ENCODE peak calls at places on chromosome 5, in eight cellular contexts. One of them, this sample, is unnamed. For H3K4me1 and H3K27me3, the result is how much of the 10 kb centered on the place peaks cover.

GRCh38 chr5:42719034-42719433 is 37.6 kb upstream of the CCDC152 start:
- DNase-seq in left ventricle myocardium inferior: no peak
- DNase-seq in CD4-positive, CD25-positive, alpha-beta regulatory T cell: no peak
- DNase-seq in ascending aorta: no peak
- DNase-seq in adrenal gland: no peak
- DNase-seq in fibroblast of lung: no peak
- DNase-seq in astrocyte: peak
- DNase-seq in PC-3: no peak
- DNase-seq in this sample: no peak

GRCh38 chr5:103498211-103498610 is 64.4 kb downstream of the NUDT12 start:
- DNase-seq in astrocyte: no peak
- DNase-seq in CD4-positive, CD25-positive, alpha-beta regulatory T cell: no peak
- DNase-seq in ascending aorta: no peak
- DNase-seq in fibroblast of lung: no peak
- DNase-seq in adrenal gland: no peak
- DNase-seq in PC-3: no peak
- DNase-seq in left ventricle myocardium inferior: no peak
- DNase-seq in this sample: no peak

GRCh38 chr5:142486020-142486419 is 161.2 kb upstream of the SPRY4 start:
- DNase-seq in left ventricle myocardium inferior: no peak
- DNase-seq in astrocyte: no peak
- DNase-seq in PC-3: no peak
- DNase-seq in adrenal gland: no peak
- DNase-seq in ascending aorta: no peak
- DNase-seq in fibroblast of lung: no peak
- DNase-seq in CD4-positive, CD25-positive, alpha-beta regulatory T cell: no peak
- DNase-seq in this sample: no peak

GRCh38 chr5:160269017-160269416 is 39.7 kb downstream of the FABP6 start:
- DNase-seq in ascending aorta: peak
- DNase-seq in fibroblast of lung: peak
- DNase-seq in PC-3: no peak
- DNase-seq in left ventricle myocardium inferior: peak
- DNase-seq in CD4-positive, CD25-positive, alpha-beta regulatory T cell: no peak
- DNase-seq in astrocyte: peak
- DNase-seq in adrenal gland: peak
- DNase-seq in this sample: peak

GRCh38 chr5:91794455-91794854 is 411.3 kb upstream of the ARRDC3 start:
- DNase-seq in ascending aorta: no peak
- DNase-seq in CD4-positive, CD25-positive, alpha-beta regulatory T cell: no peak
- DNase-seq in astrocyte: no peak
- DNase-seq in adrenal gland: no peak
- DNase-seq in PC-3: peak
- DNase-seq in left ventricle myocardium inferior: no peak
- DNase-seq in fibroblast of lung: peak
- DNase-seq in this sample: no peak

GRCh38 chr5:36694351-36694750 is 87.9 kb downstream of the SLC1A3 start:
- DNase-seq in ascending aorta: no peak
- DNase-seq in adrenal gland: no peak
- DNase-seq in fibroblast of lung: no peak
- DNase-seq in CD4-positive, CD25-positive, alpha-beta regulatory T cell: no peak
- DNase-seq in astrocyte: peak
- DNase-seq in left ventricle myocardium inferior: no peak
- DNase-seq in PC-3: no peak
- DNase-seq in this sample: no peak

GRCh38 chr5:153926201-153926600 is 112.5 kb downstream of the FAM114A2 start:
- DNase-seq in left ventricle myocardium inferior: no peak
- DNase-seq in fibroblast of lung: no peak
- DNase-seq in astrocyte: peak
- DNase-seq in CD4-positive, CD25-positive, alpha-beta regulatory T cell: no peak
- DNase-seq in PC-3: no peak
- DNase-seq in adrenal gland: no peak
- DNase-seq in ascending aorta: no peak
- DNase-seq in this sample: no peak

GRCh38 chr5:58456486-58456885 is 3.4 kb downstream of the PLK2 start:
- DNase-seq in astrocyte: no peak
- DNase-seq in PC-3: no peak
- DNase-seq in adrenal gland: no peak
- DNase-seq in CD4-positive, CD25-positive, alpha-beta regulatory T cell: no peak
- DNase-seq in left ventricle myocardium inferior: no peak
- DNase-seq in fibroblast of lung: no peak
- DNase-seq in ascending aorta: no peak
- DNase-seq in this sample: no peak

GRCh38 chr5:174189638-174190037 is 144.1 kb downstream of the NSG2 start:
- DNase-seq in astrocyte: no peak
- DNase-seq in adrenal gland: no peak
- DNase-seq in left ventricle myocardium inferior: no peak
- DNase-seq in CD4-positive, CD25-positive, alpha-beta regulatory T cell: no peak
- DNase-seq in fibroblast of lung: no peak
- DNase-seq in PC-3: no peak
- DNase-seq in ascending aorta: no peak
- DNase-seq in this sample: no peak

GRCh38 chr5:111447822-111448221 is 64.5 kb downstream of the STARD4 start:
- DNase-seq in PC-3: no peak
- DNase-seq in adrenal gland: no peak
- DNase-seq in CD4-positive, CD25-positive, alpha-beta regulatory T cell: no peak
- DNase-seq in left ventricle myocardium inferior: no peak
- DNase-seq in ascending aorta: no peak
- DNase-seq in fibroblast of lung: no peak
- DNase-seq in astrocyte: no peak
- DNase-seq in this sample: no peak

GRCh38 chr5:115184780-115185179 is 15.1 kb upstream of the TRIM36 start:
- DNase-seq in left ventricle myocardium inferior: no peak
- DNase-seq in adrenal gland: no peak
- DNase-seq in ascending aorta: no peak
- DNase-seq in astrocyte: peak
- DNase-seq in PC-3: no peak
- DNase-seq in CD4-positive, CD25-positive, alpha-beta regulatory T cell: no peak
- DNase-seq in fibroblast of lung: no peak
- DNase-seq in this sample: no peak

GRCh38 chr5:139667001-139667729 is 19.0 kb downstream of the CXXC5 start:
- DNase-seq in astrocyte: no peak
- DNase-seq in fibroblast of lung: no peak
- DNase-seq in adrenal gland: no peak
- DNase-seq in CD4-positive, CD25-positive, alpha-beta regulatory T cell: peak
- DNase-seq in left ventricle myocardium inferior: no peak
- DNase-seq in PC-3: no peak
- DNase-seq in ascending aorta: no peak
- DNase-seq in this sample: no peak
- H3K4me1 ChIP-seq in astrocyte: half or more
- H3K4me1 ChIP-seq in fibroblast of lung: under half
- H3K4me1 ChIP-seq in adrenal gland: half or more
- H3K4me1 ChIP-seq in CD4-positive, CD25-positive, alpha-beta regulatory T cell: under half
- H3K4me1 ChIP-seq in left ventricle myocardium inferior: half or more
- H3K4me1 ChIP-seq in PC-3: under half
- H3K4me1 ChIP-seq in ascending aorta: under half
- H3K4me1 ChIP-seq in this sample: half or more

GRCh38 chr5:579211-579610 is 32.9 kb upstream of the CEP72 start:
- DNase-seq in left ventricle myocardium inferior: no peak
- DNase-seq in CD4-positive, CD25-positive, alpha-beta regulatory T cell: no peak
- DNase-seq in astrocyte: no peak
- DNase-seq in adrenal gland: no peak
- DNase-seq in fibroblast of lung: no peak
- DNase-seq in PC-3: no peak
- DNase-seq in ascending aorta: no peak
- DNase-seq in this sample: no peak
- H3K27me3 ChIP-seq in left ventricle myocardium inferior: half or more
- H3K27me3 ChIP-seq in CD4-positive, CD25-positive, alpha-beta regulatory T cell: under half
- H3K27me3 ChIP-seq in astrocyte: under half
- H3K27me3 ChIP-seq in adrenal gland: under half
- H3K27me3 ChIP-seq in fibroblast of lung: under half
- H3K27me3 ChIP-seq in PC-3: half or more
- H3K27me3 ChIP-seq in ascending aorta: under half
- H3K27me3 ChIP-seq in this sample: under half

GRCh38 chr5:37704406-37704805 is 135.4 kb downstream of the GDNF start:
- DNase-seq in fibroblast of lung: no peak
- DNase-seq in astrocyte: no peak
- DNase-seq in PC-3: peak
- DNase-seq in ascending aorta: no peak
- DNase-seq in CD4-positive, CD25-positive, alpha-beta regulatory T cell: no peak
- DNase-seq in adrenal gland: no peak
- DNase-seq in left ventricle myocardium inferior: no peak
- DNase-seq in this sample: no peak
- H3K4me1 ChIP-seq in fibroblast of lung: under half
- H3K4me1 ChIP-seq in astrocyte: under half
- H3K4me1 ChIP-seq in PC-3: under half
- H3K4me1 ChIP-seq in ascending aorta: under half
- H3K4me1 ChIP-seq in CD4-positive, CD25-positive, alpha-beta regulatory T cell: under half
- H3K4me1 ChIP-seq in adrenal gland: under half
- H3K4me1 ChIP-seq in left ventricle myocardium inferior: under half
- H3K4me1 ChIP-seq in this sample: under half

GRCh38 chr5:5405441-5405840 is 17.0 kb upstream of the ICE1 start:
- DNase-seq in fibroblast of lung: no peak
- DNase-seq in astrocyte: no peak
- DNase-seq in left ventricle myocardium inferior: no peak
- DNase-seq in CD4-positive, CD25-positive, alpha-beta regulatory T cell: no peak
- DNase-seq in ascending aorta: no peak
- DNase-seq in PC-3: no peak
- DNase-seq in adrenal gland: no peak
- DNase-seq in this sample: no peak
- H3K27me3 ChIP-seq in fibroblast of lung: under half
- H3K27me3 ChIP-seq in astrocyte: under half
- H3K27me3 ChIP-seq in left ventricle myocardium inferior: under half
- H3K27me3 ChIP-seq in CD4-positive, CD25-positive, alpha-beta regulatory T cell: under half
- H3K27me3 ChIP-seq in ascending aorta: under half
- H3K27me3 ChIP-seq in PC-3: under half
- H3K27me3 ChIP-seq in adrenal gland: under half
- H3K27me3 ChIP-seq in this sample: under half

DNA sequence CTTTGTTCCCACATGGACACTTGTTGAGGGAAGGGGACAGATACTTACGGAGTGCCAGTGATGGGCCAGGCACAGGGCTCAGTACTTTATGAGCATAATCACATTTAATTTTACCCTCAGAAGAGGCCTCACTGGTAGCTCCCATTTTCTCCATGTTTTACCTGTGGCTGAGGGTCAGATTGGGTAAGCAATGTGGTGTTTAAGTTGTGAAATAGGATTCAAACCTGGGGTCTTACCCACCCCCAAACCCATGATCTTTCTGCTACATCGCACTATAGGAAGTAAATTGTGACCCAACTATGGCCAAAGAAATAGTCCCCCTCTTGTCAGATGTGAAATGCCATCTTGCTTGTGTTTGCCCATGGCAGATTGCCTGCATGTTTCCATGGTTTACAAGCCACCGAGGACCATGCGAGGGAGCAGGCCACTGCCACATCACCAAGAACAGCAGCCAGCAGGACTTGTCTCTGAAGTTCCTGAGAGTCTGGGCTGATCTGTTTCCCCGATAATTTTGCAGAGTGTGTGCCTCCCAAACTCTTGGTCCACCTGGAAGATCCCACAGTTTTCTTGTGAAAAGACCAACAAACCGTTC is 95.4 kb downstream of the MACROH2A1 start:
- DNase-seq in PC-3: no peak
- DNase-seq in adrenal gland: no peak
- DNase-seq in left ventricle myocardium inferior: no peak
- DNase-seq in CD4-positive, CD25-positive, alpha-beta regulatory T cell: no peak
- DNase-seq in astrocyte: no peak
- DNase-seq in fibroblast of lung: no peak
- DNase-seq in ascending aorta: no peak
- DNase-seq in this sample: no peak
- H3K4me1 ChIP-seq in PC-3: under half
- H3K4me1 ChIP-seq in adrenal gland: under half
- H3K4me1 ChIP-seq in left ventricle myocardium inferior: under half
- H3K4me1 ChIP-seq in CD4-positive, CD25-positive, alpha-beta regulatory T cell: under half
- H3K4me1 ChIP-seq in astrocyte: under half
- H3K4me1 ChIP-seq in fibroblast of lung: under half
- H3K4me1 ChIP-seq in ascending aorta: under half
- H3K4me1 ChIP-seq in this sample: under half

GRCh38 chr5:38375423-38375822 is 117.1 kb downstream of the EGFLAM start:
- DNase-seq in left ventricle myocardium inferior: no peak
- DNase-seq in PC-3: no peak
- DNase-seq in CD4-positive, CD25-positive, alpha-beta regulatory T cell: no peak
- DNase-seq in ascending aorta: no peak
- DNase-seq in astrocyte: no peak
- DNase-seq in fibroblast of lung: no peak
- DNase-seq in adrenal gland: no peak
- DNase-seq in this sample: no peak

GRCh38 chr5:38370341-38371100 is 112.2 kb downstream of the EGFLAM start:
- DNase-seq in ascending aorta: no peak
- DNase-seq in adrenal gland: no peak
- DNase-seq in CD4-positive, CD25-positive, alpha-beta regulatory T cell: no peak
- DNase-seq in left ventricle myocardium inferior: peak
- DNase-seq in PC-3: no peak
- DNase-seq in fibroblast of lung: no peak
- DNase-seq in astrocyte: no peak
- DNase-seq in this sample: no peak

GRCh38 chr5:38369692-38370091 is 111.3 kb downstream of the EGFLAM start:
- DNase-seq in ascending aorta: no peak
- DNase-seq in astrocyte: no peak
- DNase-seq in adrenal gland: no peak
- DNase-seq in CD4-positive, CD25-positive, alpha-beta regulatory T cell: no peak
- DNase-seq in fibroblast of lung: peak
- DNase-seq in PC-3: peak
- DNase-seq in left ventricle myocardium inferior: no peak
- DNase-seq in this sample: no peak

GRCh38 chr5:38376404-38376803 is 118.0 kb downstream of the EGFLAM start:
- DNase-seq in ascending aorta: no peak
- DNase-seq in CD4-positive, CD25-positive, alpha-beta regulatory T cell: peak
- DNase-seq in fibroblast of lung: no peak
- DNase-seq in PC-3: no peak
- DNase-seq in adrenal gland: no peak
- DNase-seq in astrocyte: no peak
- DNase-seq in left ventricle myocardium inferior: no peak
- DNase-seq in this sample: no peak

DNA sequence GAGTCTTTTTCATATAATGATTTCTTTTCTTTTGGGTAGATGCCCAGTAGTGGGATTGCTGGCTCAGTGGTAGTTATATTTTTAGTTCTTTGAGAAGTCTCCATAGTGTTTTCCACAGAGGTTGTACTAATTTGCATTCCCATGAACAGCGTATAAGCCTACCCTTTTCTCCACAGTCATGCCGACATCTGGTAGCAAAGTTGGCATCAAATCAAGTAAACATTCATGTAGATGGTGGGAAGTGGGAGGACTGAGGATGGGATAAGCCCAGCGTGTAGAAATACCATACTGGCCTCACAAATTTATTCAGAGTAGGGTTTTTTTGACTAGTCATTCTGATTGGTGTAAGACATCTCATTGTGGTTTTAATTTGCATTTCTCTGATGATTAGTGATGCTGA is 115.4 kb downstream of the EGFLAM start:
- DNase-seq in PC-3: no peak
- DNase-seq in adrenal gland: no peak
- DNase-seq in ascending aorta: no peak
- DNase-seq in left ventricle myocardium inferior: no peak
- DNase-seq in fibroblast of lung: peak
- DNase-seq in astrocyte: peak
- DNase-seq in CD4-positive, CD25-positive, alpha-beta regulatory T cell: no peak
- DNase-seq in this sample: no peak
- H3K27me3 ChIP-seq in PC-3: under half
- H3K27me3 ChIP-seq in adrenal gland: under half
- H3K27me3 ChIP-seq in ascending aorta: under half
- H3K27me3 ChIP-seq in left ventricle myocardium inferior: under half
- H3K27me3 ChIP-seq in fibroblast of lung: under half
- H3K27me3 ChIP-seq in astrocyte: under half
- H3K27me3 ChIP-seq in CD4-positive, CD25-positive, alpha-beta regulatory T cell: under half
- H3K27me3 ChIP-seq in this sample: under half

GRCh38 chr5:151100690-151101089 is 19.9 kb upstream of the TNIP1 start:
- DNase-seq in CD4-positive, CD25-positive, alpha-beta regulatory T cell: no peak
- DNase-seq in ascending aorta: no peak
- DNase-seq in fibroblast of lung: no peak
- DNase-seq in astrocyte: no peak
- DNase-seq in adrenal gland: no peak
- DNase-seq in left ventricle myocardium inferior: no peak
- DNase-seq in PC-3: no peak
- DNase-seq in this sample: no peak
- H3K4me1 ChIP-seq in CD4-positive, CD25-positive, alpha-beta regulatory T cell: under half
- H3K4me1 ChIP-seq in ascending aorta: under half
- H3K4me1 ChIP-seq in fibroblast of lung: under half
- H3K4me1 ChIP-seq in astrocyte: under half
- H3K4me1 ChIP-seq in adrenal gland: under half
- H3K4me1 ChIP-seq in left ventricle myocardium inferior: half or more
- H3K4me1 ChIP-seq in PC-3: under half
- H3K4me1 ChIP-seq in this sample: under half

This sample was measured in esophagus squamous epithelium.